ENCODE peak calls at places on chromosomes 3 and 15, in ten cellular contexts. One of them, this sample, is unnamed.

GRCh38 chr15:67091073-67091965 is 25.9 kb downstream of the SMAD3 start:
- DNase-seq in HAP-1: no peak
- DNase-seq in GM12864: peak; percentile 87
- DNase-seq in heart right ventricle: peak; percentile 73
- DNase-seq in retinal pigment epithelial cell: peak; percentile 79
- DNase-seq in lower leg skin: no peak
- DNase-seq in A549: peak; percentile 85
- DNase-seq in epithelial cell of proximal tubule: no peak
- DNase-seq in BE2C: peak; percentile 92
- DNase-seq in thyroid gland: peak; percentile 45
- DNase-seq in this sample: peak; percentile 88

GRCh38 chr3:16849795-16850194 is 35.0 kb upstream of the PLCL2 start:
- DNase-seq in thyroid gland: no peak
- DNase-seq in epithelial cell of proximal tubule: no peak
- DNase-seq in GM12864: no peak
- DNase-seq in BE2C: no peak
- DNase-seq in lower leg skin: no peak
- DNase-seq in HAP-1: no peak
- DNase-seq in A549: no peak
- DNase-seq in retinal pigment epithelial cell: no peak
- DNase-seq in heart right ventricle: no peak
- DNase-seq in this sample: no peak

GRCh38 chr15:71431345-71432336 is 316.4 kb downstream of the THSD4 start:
- DNase-seq in BE2C: no peak
- DNase-seq in epithelial cell of proximal tubule: no peak
- DNase-seq in A549: no peak
- DNase-seq in HAP-1: peak; percentile 14
- DNase-seq in GM12864: no peak
- DNase-seq in lower leg skin: no peak
- DNase-seq in heart right ventricle: no peak
- DNase-seq in retinal pigment epithelial cell: no peak
- DNase-seq in thyroid gland: no peak
- DNase-seq in this sample: no peak

GRCh38 chr3:153731036-153731435 is 390.2 kb upstream of the ARHGEF26 start:
- DNase-seq in lower leg skin: no peak
- DNase-seq in heart right ventricle: no peak
- DNase-seq in retinal pigment epithelial cell: no peak
- DNase-seq in A549: no peak
- DNase-seq in BE2C: no peak
- DNase-seq in epithelial cell of proximal tubule: no peak
- DNase-seq in HAP-1: no peak
- DNase-seq in thyroid gland: no peak
- DNase-seq in GM12864: no peak
- DNase-seq in this sample: no peak

GRCh38 chr15:89818287-89818686 is 3.6 kb upstream of the ANPEP start:
- DNase-seq in A549: no peak
- DNase-seq in BE2C: no peak
- DNase-seq in HAP-1: no peak
- DNase-seq in heart right ventricle: no peak
- DNase-seq in epithelial cell of proximal tubule: no peak
- DNase-seq in lower leg skin: no peak
- DNase-seq in GM12864: no peak
- DNase-seq in retinal pigment epithelial cell: no peak
- DNase-seq in thyroid gland: no peak
- DNase-seq in this sample: no peak

GRCh38 chr3:52315977-52316764 is at the start of gene DNAH1:
- DNase-seq in lower leg skin: no peak
- DNase-seq in epithelial cell of proximal tubule: no peak
- DNase-seq in heart right ventricle: no peak
- DNase-seq in A549: no peak
- DNase-seq in thyroid gland: no peak
- DNase-seq in GM12864: no peak
- DNase-seq in retinal pigment epithelial cell: no peak
- DNase-seq in BE2C: no peak
- DNase-seq in HAP-1: no peak
- DNase-seq in this sample: no peak

GRCh38 chr15:68812069-68812468 is 8.6 kb downstream of the ANP32A start:
- DNase-seq in A549: no peak
- DNase-seq in thyroid gland: no peak
- DNase-seq in lower leg skin: peak; percentile 61
- DNase-seq in GM12864: no peak
- DNase-seq in retinal pigment epithelial cell: no peak
- DNase-seq in HAP-1: no peak
- DNase-seq in BE2C: no peak
- DNase-seq in epithelial cell of proximal tubule: no peak
- DNase-seq in heart right ventricle: no peak
- DNase-seq in this sample: no peak

GRCh38 chr3:105387122-105387751 is 20.5 kb downstream of the ALCAM start:
- DNase-seq in HAP-1: no peak
- DNase-seq in retinal pigment epithelial cell: no peak
- DNase-seq in BE2C: no peak
- DNase-seq in heart right ventricle: no peak
- DNase-seq in epithelial cell of proximal tubule: peak; percentile 83
- DNase-seq in thyroid gland: no peak
- DNase-seq in GM12864: no peak
- DNase-seq in lower leg skin: no peak
- DNase-seq in A549: peak; percentile 27
- DNase-seq in this sample: no peak

GRCh38 chr15:28114721-28115622 is 15.9 kb upstream of the OCA2 start:
- DNase-seq in BE2C: no peak
- DNase-seq in thyroid gland: peak; percentile 78
- DNase-seq in A549: no peak
- DNase-seq in retinal pigment epithelial cell: no peak
- DNase-seq in GM12864: no peak
- DNase-seq in heart right ventricle: no peak
- DNase-seq in HAP-1: no peak
- DNase-seq in epithelial cell of proximal tubule: no peak
- DNase-seq in lower leg skin: peak; percentile 79
- DNase-seq in this sample: no peak

GRCh38 chr3:66297917-66298316 is 77.1 kb downstream of the SLC25A26 start:
- DNase-seq in HAP-1: no peak
- DNase-seq in GM12864: no peak
- DNase-seq in retinal pigment epithelial cell: peak; percentile 76
- DNase-seq in BE2C: no peak
- DNase-seq in lower leg skin: no peak
- DNase-seq in heart right ventricle: no peak
- DNase-seq in epithelial cell of proximal tubule: no peak
- DNase-seq in thyroid gland: peak; percentile 60
- DNase-seq in A549: no peak
- DNase-seq in this sample: no peak

GRCh38 chr3:174016186-174016585 is 618.6 kb downstream of the NLGN1 start:
- DNase-seq in thyroid gland: no peak
- DNase-seq in HAP-1: no peak
- DNase-seq in heart right ventricle: no peak
- DNase-seq in lower leg skin: no peak
- DNase-seq in A549: no peak
- DNase-seq in BE2C: no peak
- DNase-seq in GM12864: no peak
- DNase-seq in epithelial cell of proximal tubule: peak; percentile 13
- DNase-seq in retinal pigment epithelial cell: peak; percentile 42
- DNase-seq in this sample: peak; percentile 26

GRCh38 chr3:24591661-24592555 is 97.3 kb upstream of the THRB start:
- DNase-seq in lower leg skin: no peak
- DNase-seq in BE2C: no peak
- DNase-seq in HAP-1: no peak
- DNase-seq in GM12864: no peak
- DNase-seq in A549: no peak
- DNase-seq in retinal pigment epithelial cell: no peak
- DNase-seq in heart right ventricle: no peak
- DNase-seq in epithelial cell of proximal tubule: no peak
- DNase-seq in thyroid gland: no peak
- DNase-seq in this sample: no peak

GRCh38 chr15:47384316-47384715 is 333.0 kb upstream of the SEMA6D start:
- DNase-seq in lower leg skin: no peak
- DNase-seq in A549: no peak
- DNase-seq in BE2C: peak; percentile 48
- DNase-seq in heart right ventricle: peak; percentile 15
- DNase-seq in GM12864: no peak
- DNase-seq in thyroid gland: peak; percentile 13
- DNase-seq in HAP-1: no peak
- DNase-seq in epithelial cell of proximal tubule: peak; percentile 20
- DNase-seq in retinal pigment epithelial cell: peak; percentile 93
- DNase-seq in this sample: peak; percentile 65

GRCh38 chr15:72782993-72783562 is 480 bp downstream of the ADPGK start:
- DNase-seq in thyroid gland: no peak
- DNase-seq in A549: no peak
- DNase-seq in BE2C: no peak
- DNase-seq in HAP-1: peak; percentile 36
- DNase-seq in lower leg skin: peak; percentile 92
- DNase-seq in heart right ventricle: no peak
- DNase-seq in epithelial cell of proximal tubule: no peak
- DNase-seq in GM12864: peak; percentile 80
- DNase-seq in retinal pigment epithelial cell: no peak
- DNase-seq in this sample: no peak

GRCh38 chr15:92306662-92307061 is 87.0 kb upstream of the ST8SIA2 start:
- DNase-seq in lower leg skin: no peak
- DNase-seq in retinal pigment epithelial cell: no peak
- DNase-seq in epithelial cell of proximal tubule: no peak
- DNase-seq in heart right ventricle: no peak
- DNase-seq in A549: peak; percentile 40
- DNase-seq in GM12864: no peak
- DNase-seq in BE2C: no peak
- DNase-seq in thyroid gland: no peak
- DNase-seq in HAP-1: peak; percentile 19
- DNase-seq in this sample: no peak

GRCh38 chr3:53938645-53939044 is 47.0 kb upstream of the SELENOK start:
- DNase-seq in thyroid gland: peak; percentile 41
- DNase-seq in epithelial cell of proximal tubule: no peak
- DNase-seq in retinal pigment epithelial cell: peak; percentile 2
- DNase-seq in HAP-1: peak; percentile 70
- DNase-seq in BE2C: peak; percentile 36
- DNase-seq in heart right ventricle: no peak
- DNase-seq in A549: peak; percentile 30
- DNase-seq in GM12864: peak; percentile 16
- DNase-seq in lower leg skin: no peak
- DNase-seq in this sample: peak; percentile 14

GRCh38 chr3:12501360-12502020 is 17.2 kb downstream of the TSEN2 start:
- DNase-seq in GM12864: no peak
- DNase-seq in retinal pigment epithelial cell: no peak
- DNase-seq in thyroid gland: no peak
- DNase-seq in epithelial cell of proximal tubule: no peak
- DNase-seq in BE2C: no peak
- DNase-seq in HAP-1: no peak
- DNase-seq in heart right ventricle: no peak
- DNase-seq in lower leg skin: no peak
- DNase-seq in A549: no peak
- DNase-seq in this sample: no peak

GRCh38 chr3:97820780-97821179 is 1.0 kb upstream of the CRYBG3 start:
- DNase-seq in lower leg skin: no peak
- DNase-seq in heart right ventricle: no peak
- DNase-seq in A549: no peak
- DNase-seq in epithelial cell of proximal tubule: no peak
- DNase-seq in retinal pigment epithelial cell: no peak
- DNase-seq in BE2C: no peak
- DNase-seq in thyroid gland: no peak
- DNase-seq in HAP-1: no peak
- DNase-seq in GM12864: no peak
- DNase-seq in this sample: no peak
- H3K4me3 ChIP-seq in lower leg skin: no peak overlapping the region
- H3K4me3 ChIP-seq in heart right ventricle: no peak overlapping the region
- H3K4me3 ChIP-seq in A549: peak overlapping the region; percentile 71
- H3K4me3 ChIP-seq in epithelial cell of proximal tubule: peak overlapping the region; percentile 94
- H3K4me3 ChIP-seq in retinal pigment epithelial cell: peak overlapping the region; percentile 79
- H3K4me3 ChIP-seq in BE2C: peak overlapping the region; percentile 75
- H3K4me3 ChIP-seq in thyroid gland: no peak overlapping the region
- H3K4me3 ChIP-seq in HAP-1: peak overlapping the region; percentile 81
- H3K4me3 ChIP-seq in GM12864: peak overlapping the region; percentile 83
- H3K4me3 ChIP-seq in this sample: no peak overlapping the region

GRCh38 chr15:60006203-60006782 is 2.2 kb downstream of the FOXB1 start:
- DNase-seq in retinal pigment epithelial cell: no peak
- DNase-seq in GM12864: peak; percentile 12
- DNase-seq in A549: no peak
- DNase-seq in epithelial cell of proximal tubule: no peak
- DNase-seq in BE2C: no peak
- DNase-seq in thyroid gland: no peak
- DNase-seq in lower leg skin: no peak
- DNase-seq in heart right ventricle: no peak
- DNase-seq in HAP-1: no peak
- DNase-seq in this sample: no peak
- H3K4me3 ChIP-seq in retinal pigment epithelial cell: peak overlapping the region; percentile 25
- H3K4me3 ChIP-seq in GM12864: peak overlapping the region; percentile 71
- H3K4me3 ChIP-seq in A549: peak overlapping the region; percentile 47
- H3K4me3 ChIP-seq in epithelial cell of proximal tubule: peak overlapping the region; percentile 34
- H3K4me3 ChIP-seq in BE2C: no peak overlapping the region
- H3K4me3 ChIP-seq in thyroid gland: peak overlapping the region; percentile 30
- H3K4me3 ChIP-seq in lower leg skin: peak overlapping the region; percentile 32
- H3K4me3 ChIP-seq in heart right ventricle: peak overlapping the region; percentile 38
- H3K4me3 ChIP-seq in HAP-1: peak overlapping the region; percentile 1
- H3K4me3 ChIP-seq in this sample: peak overlapping the region; percentile 9

GRCh38 chr3:123694377-123695147 is 109.7 kb upstream of the HACD2 start:
- DNase-seq in GM12864: no peak
- DNase-seq in A549: no peak
- DNase-seq in BE2C: no peak
- DNase-seq in epithelial cell of proximal tubule: no peak
- DNase-seq in lower leg skin: no peak
- DNase-seq in HAP-1: no peak
- DNase-seq in retinal pigment epithelial cell: no peak
- DNase-seq in heart right ventricle: no peak
- DNase-seq in thyroid gland: no peak
- DNase-seq in this sample: no peak
- H3K4me3 ChIP-seq in GM12864: no peak overlapping the region
- H3K4me3 ChIP-seq in A549: no peak overlapping the region
- H3K4me3 ChIP-seq in BE2C: no peak overlapping the region
- H3K4me3 ChIP-seq in epithelial cell of proximal tubule: no peak overlapping the region
- H3K4me3 ChIP-seq in lower leg skin: no peak overlapping the region
- H3K4me3 ChIP-seq in HAP-1: no peak overlapping the region
- H3K4me3 ChIP-seq in retinal pigment epithelial cell: no peak overlapping the region
- H3K4me3 ChIP-seq in heart right ventricle: no peak overlapping the region
- H3K4me3 ChIP-seq in thyroid gland: no peak overlapping the region
- H3K4me3 ChIP-seq in this sample: no peak overlapping the region

DNA sequence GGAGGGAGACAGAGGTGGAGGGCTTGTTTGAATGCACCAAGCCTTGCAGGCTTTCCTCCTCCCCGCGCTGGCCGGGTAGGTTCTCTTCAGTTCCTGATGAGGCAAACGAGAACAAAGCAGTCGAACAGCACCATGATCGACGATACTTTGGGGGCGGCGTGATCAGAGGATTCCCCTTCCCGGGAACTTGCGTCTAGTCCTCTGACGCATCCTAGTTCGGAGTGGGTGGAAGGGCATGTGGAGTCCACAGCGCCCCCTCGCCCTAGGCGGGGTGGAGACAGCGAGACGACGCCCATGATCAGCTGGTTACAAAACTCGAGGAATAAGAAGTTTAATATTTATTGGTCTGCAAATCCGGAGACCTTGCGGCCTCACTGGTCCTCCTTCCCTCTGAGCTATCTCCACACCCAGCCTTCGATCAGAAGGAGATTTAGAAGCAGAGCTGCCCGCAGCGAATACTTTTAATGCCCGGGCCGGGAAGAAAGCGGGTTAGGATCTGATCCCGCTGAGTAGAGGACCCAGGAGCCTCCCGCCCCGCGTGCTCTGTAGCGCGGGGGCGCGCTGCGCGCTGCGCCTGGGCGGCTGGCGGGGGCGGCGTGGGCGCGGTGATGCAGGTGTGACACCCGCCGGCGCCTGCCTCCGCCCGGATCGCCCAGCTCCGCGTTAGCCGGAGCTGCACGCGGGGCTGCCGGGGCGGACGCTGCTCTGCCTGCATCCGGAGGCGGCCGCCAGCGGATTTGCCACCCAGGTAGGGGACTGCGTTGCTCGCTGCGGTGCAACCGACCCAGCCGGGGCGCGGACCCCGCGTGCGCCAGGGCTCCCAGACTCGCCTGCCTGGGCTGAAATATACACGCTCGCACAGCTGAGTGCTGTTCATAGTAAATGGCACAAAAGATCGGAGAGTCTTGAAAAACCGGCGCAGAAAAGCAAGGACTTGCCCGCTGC is at the start of gene SV2B:
- DNase-seq in lower leg skin: peak; percentile 91
- DNase-seq in GM12864: no peak
- DNase-seq in HAP-1: no peak
- DNase-seq in retinal pigment epithelial cell: no peak
- DNase-seq in heart right ventricle: peak; percentile 27
- DNase-seq in epithelial cell of proximal tubule: no peak
- DNase-seq in A549: no peak
- DNase-seq in BE2C: peak; percentile 24
- DNase-seq in thyroid gland: peak; percentile 7
- DNase-seq in this sample: no peak
- H3K4me3 ChIP-seq in lower leg skin: peak within 1 kb of the TSS; percentile 38
- H3K4me3 ChIP-seq in GM12864: peak within 1 kb of the TSS; percentile 57
- H3K4me3 ChIP-seq in HAP-1: no peak within 1 kb of the TSS
- H3K4me3 ChIP-seq in retinal pigment epithelial cell: peak within 1 kb of the TSS; percentile 38
- H3K4me3 ChIP-seq in heart right ventricle: peak within 1 kb of the TSS; percentile 46
- H3K4me3 ChIP-seq in epithelial cell of proximal tubule: peak within 1 kb of the TSS; percentile 51
- H3K4me3 ChIP-seq in A549: peak within 1 kb of the TSS; percentile 45
- H3K4me3 ChIP-seq in BE2C: peak within 1 kb of the TSS; percentile 28
- H3K4me3 ChIP-seq in thyroid gland: peak within 1 kb of the TSS; percentile 17
- H3K4me3 ChIP-seq in this sample: peak within 1 kb of the TSS; percentile 26

This sample was measured in kidney epithelial cell.